ENCODE peak calls at places on chromosomes 5 and 9, in four cellular contexts. L, R, B and S are unnamed samples.

GRCh38 chr9:136856078-136856474 is 3.9 kb downstream of the MAMDC4 start:
- DNase-seq in B (no peak), R (no peak), L (no peak), S (no peak)

GRCh38 chr5:160369990-160370712 is at the start of gene C1QTNF2:
- DNase-seq in L (no peak), B (peak; percentile 92), R (peak; percentile 30), S (peak; percentile 59)

GRCh38 chr9:94925751-94926456 is 199.4 kb downstream of the AOPEP start:
- DNase-seq in B (no peak), L (no peak), R (no peak), S (no peak)

GRCh38 chr5:91182763-91183162 is 200.4 kb downstream of the ARRDC3 start:
- DNase-seq in R (peak; percentile 24), L (no peak), B (no peak), S (no peak)

GRCh38 chr9:32508728-32509127 is 17.3 kb downstream of the RIGI start:
- DNase-seq in L (no peak), B (no peak), R (no peak), S (no peak)

GRCh38 chr9:104287255-104287872 is 193.3 kb downstream of the SMC2 start:
- DNase-seq in L (no peak), B (no peak), R (no peak), S (no peak)

GRCh38 chr5:96031811-96032261 is 70.2 kb upstream of the ELL2 start:
- DNase-seq in L (no peak), B (peak; percentile 47), R (no peak), S (no peak)

GRCh38 chr9:134565316-134565915 is 76.2 kb upstream of the COL5A1 start:
- DNase-seq in L (no peak), B (no peak), R (no peak), S (no peak)

GRCh38 chr5:150624334-150625163 is 15.9 kb upstream of the SYNPO start:
- DNase-seq in B (peak; percentile 83), L (no peak), R (no peak), S (peak; percentile 75)

GRCh38 chr5:157219491-157220271 is 39.0 kb downstream of the ITK start:
- DNase-seq in B (no peak), L (no peak), R (no peak), S (no peak)

GRCh38 chr5:45491368-45491767 is 204.8 kb downstream of the HCN1 start:
- DNase-seq in R (peak; percentile 2), L (no peak), B (no peak), S (no peak)

GRCh38 chr9:129306318-129306973 is 128.4 kb upstream of the IER5L start:
- DNase-seq in B (no peak), L (no peak), R (peak; percentile 0), S (no peak)

GRCh38 chr9:137975936-137976565 is 98.5 kb downstream of the CACNA1B start:
- DNase-seq in L (no peak), R (no peak), B (no peak), S (no peak)

GRCh38 chr5:159734366-159734765 is 181.9 kb upstream of the ADRA1B start:
- DNase-seq in R (no peak), B (no peak), L (no peak), S (no peak)

GRCh38 chr5:36768450-36768849 is 108.1 kb upstream of the NIPBL start:
- DNase-seq in B (no peak), L (no peak), R (no peak), S (no peak)

GRCh38 chr9:85713897-85714296 is 27.9 kb downstream of the AGTPBP1 start:
- DNase-seq in L (no peak), B (no peak), R (no peak), S (no peak)

GRCh38 chr5:68217476-68217984 is 2.0 kb downstream of the PIK3R1 start:
- DNase-seq in B (no peak), L (no peak), R (no peak), S (no peak)

GRCh38 chr5:115575167-115576070 is 26.9 kb downstream of the TICAM2 start:
- DNase-seq in B (peak; percentile 39), L (no peak), R (no peak), S (no peak)

GRCh38 chr5:6427689-6428088 is 21.0 kb upstream of the UBE2QL1 start:
- DNase-seq in R (no peak), L (no peak), B (no peak), S (no peak)

GRCh38 chr5:68884893-68885292 is 208.9 kb upstream of the SLC30A5 start:
- DNase-seq in B (no peak), L (no peak), R (no peak), S (peak; percentile 25)

GRCh38 chr5:8829322-8830029 is 716.4 kb downstream of the SEMA5A start:
- DNase-seq in L (no peak), B (peak; percentile 87), R (peak; percentile 26), S (no peak)

GRCh38 chr5:98314262-98314661 is 459.2 kb upstream of the RGMB start:
- DNase-seq in B (peak; percentile 22), L (no peak), R (no peak), S (no peak)

GRCh38 chr9:22452415-22453010 is 5.9 kb downstream of the DMRTA1 start:
- DNase-seq in R (peak; percentile 57), B (peak; percentile 29), L (no peak), S (peak; percentile 17)

GRCh38 chr9:121880343-121880742 is 212.8 kb downstream of the TTLL11 start:
- DNase-seq in B (no peak), R (no peak), L (no peak), S (no peak)

GRCh38 chr5:81779125-81779934 is 28.4 kb upstream of the SSBP2 start:
- DNase-seq in L (no peak), B (peak; percentile 19), R (peak; percentile 84), S (no peak)

GRCh38 chr5:142981886-142982820 is 212.0 kb downstream of the ARHGAP26 start:
- DNase-seq in R (peak; percentile 92), B (peak; percentile 73), L (peak; percentile 56), S (no peak)

GRCh38 chr5:5558593-5558992 is 136.1 kb downstream of the ICE1 start:
- DNase-seq in R (no peak), B (no peak), L (no peak), S (no peak)

GRCh38 chr5:177195307-177195952 is 61.9 kb downstream of the NSD1 start:
- DNase-seq in L (no peak), R (no peak), B (no peak), S (no peak)

GRCh38 chr9:18746631-18747030 is 272.7 kb downstream of the ADAMTSL1 start:
- DNase-seq in L (no peak), R (no peak), B (no peak), S (no peak)

GRCh38 chr5:143495124-143495523 is 91.6 kb upstream of the NR3C1 start:
- DNase-seq in B (no peak), L (no peak), R (no peak), S (no peak)

GRCh38 chr9:76927540-76928240 is 21.8 kb upstream of the PRUNE2 start:
- DNase-seq in L (no peak), R (no peak), B (no peak), S (no peak)